ENCODE peak calls at places on chromosomes 6 and 20, in five cellular contexts. O is colonic mucosa; N is CD4-positive, CD25-positive, alpha-beta regulatory T cell; F is CD4-positive, alpha-beta memory T cell; V is pancreas. R is an unnamed sample.

GRCh38 chr20:44350567-44350966 is 4.9 kb upstream of the HNF4A start:
- DNase-seq in O (no peak), N (no peak), F (no peak), V (no peak), R (no peak)

GRCh38 chr20:46307139-46307998 is 929 bp downstream of the CDH22 start:
- DNase-seq in O (peak), N (peak), F (peak), V (peak), R (peak)

GRCh38 chr20:34491932-34492509 is 24.2 kb upstream of the DYNLRB1 start:
- DNase-seq in O (no peak), N (no peak), F (no peak), V (no peak), R (no peak)

GRCh38 chr6:26258199-26258977 is 106.6 kb upstream of the BTN3A2 start:
- DNase-seq in O (no peak), N (peak), F (no peak), V (no peak), R (no peak)

GRCh38 chr20:40532103-40532502 is 156.9 kb downstream of the MAFB start:
- DNase-seq in O (no peak), N (peak), F (no peak), V (no peak), R (no peak)

GRCh38 chr20:21681219-21681931 is 24.1 kb upstream of the PAX1 start:
- DNase-seq in O (no peak), N (no peak), F (no peak), V (no peak), R (no peak)

GRCh38 chr20:44850272-44850671 is 35.2 kb upstream of the YWHAB start:
- DNase-seq in O (peak), N (no peak), F (no peak), V (no peak), R (no peak)

GRCh38 chr6:169139179-169139971 is 114.3 kb downstream of the THBS2 start:
- DNase-seq in O (no peak), N (no peak), F (no peak), V (no peak), R (no peak)

GRCh38 chr6:107704377-107705013 is 119.6 kb downstream of the SCML4 start:
- DNase-seq in O (no peak), N (peak), F (peak), V (no peak), R (peak)

GRCh38 chr6:46491201-46491788 is at the start of gene RCAN2:
- DNase-seq in O (peak), N (peak), F (no peak), V (peak), R (no peak)

GRCh38 chr20:45937765-45938164 is 3.3 kb downstream of the PCIF1 start:
- DNase-seq in O (no peak), N (no peak), F (no peak), V (no peak), R (no peak)

GRCh38 chr6:13288481-13288880 is 39.9 kb downstream of the TBC1D7 start:
- DNase-seq in O (no peak), N (no peak), F (no peak), V (no peak), R (no peak)

GRCh38 chr20:44762466-44763140 is 16.9 kb downstream of the KCNK15 start:
- DNase-seq in O (no peak), N (no peak), F (no peak), V (no peak), R (no peak)

GRCh38 chr6:44668391-44668930 is 281.0 kb downstream of the CDC5L start:
- DNase-seq in O (peak), N (no peak), F (no peak), V (no peak), R (no peak)

GRCh38 chr6:112524071-112524470 is 176.9 kb downstream of the RFPL4B start:
- DNase-seq in O (no peak), N (no peak), F (no peak), V (no peak), R (no peak)

GRCh38 chr20:34114809-34115208 is 2.8 kb upstream of the EIF2S2 start:
- DNase-seq in O (no peak), N (no peak), F (no peak), V (no peak), R (no peak)

GRCh38 chr20:45011108-45011526 is 44.8 kb downstream of the STK4 start:
- DNase-seq in O (peak), N (peak), F (peak), V (no peak), R (peak)

GRCh38 chr20:14116037-14116436 is 120.7 kb downstream of the MACROD2 start:
- DNase-seq in O (no peak), N (no peak), F (no peak), V (no peak), R (no peak)

GRCh38 chr20:4519530-4519929 is 202.2 kb upstream of the PRND start:
- DNase-seq in O (peak), N (peak), F (no peak), V (no peak), R (no peak)

GRCh38 chr6:51541847-51542246 is 545.6 kb downstream of the PKHD1 start:
- DNase-seq in O (no peak), N (no peak), F (no peak), V (no peak), R (no peak)

GRCh38 chr6:7142228-7142801 is 34.6 kb downstream of the RREB1 start:
- DNase-seq in O (no peak), N (no peak), F (no peak), V (no peak), R (no peak)

GRCh38 chr6:158631678-158632537 is 12.6 kb downstream of the DYNLT1 start:
- DNase-seq in O (peak), N (no peak), F (no peak), V (no peak), R (no peak)

GRCh38 chr20:45896641-45897161 is 5.6 kb downstream of the CTSA start:
- DNase-seq in O (no peak), N (no peak), F (no peak), V (no peak), R (no peak)

GRCh38 chr6:84685983-84686584 is 78.3 kb downstream of the TBX18 start:
- DNase-seq in O (peak), N (peak), F (no peak), V (no peak), R (no peak)

GRCh38 chr20:56360133-56360898 is 1.5 kb downstream of the FAM210B start:
- DNase-seq in O (no peak), N (no peak), F (no peak), V (no peak), R (no peak)

DNA sequence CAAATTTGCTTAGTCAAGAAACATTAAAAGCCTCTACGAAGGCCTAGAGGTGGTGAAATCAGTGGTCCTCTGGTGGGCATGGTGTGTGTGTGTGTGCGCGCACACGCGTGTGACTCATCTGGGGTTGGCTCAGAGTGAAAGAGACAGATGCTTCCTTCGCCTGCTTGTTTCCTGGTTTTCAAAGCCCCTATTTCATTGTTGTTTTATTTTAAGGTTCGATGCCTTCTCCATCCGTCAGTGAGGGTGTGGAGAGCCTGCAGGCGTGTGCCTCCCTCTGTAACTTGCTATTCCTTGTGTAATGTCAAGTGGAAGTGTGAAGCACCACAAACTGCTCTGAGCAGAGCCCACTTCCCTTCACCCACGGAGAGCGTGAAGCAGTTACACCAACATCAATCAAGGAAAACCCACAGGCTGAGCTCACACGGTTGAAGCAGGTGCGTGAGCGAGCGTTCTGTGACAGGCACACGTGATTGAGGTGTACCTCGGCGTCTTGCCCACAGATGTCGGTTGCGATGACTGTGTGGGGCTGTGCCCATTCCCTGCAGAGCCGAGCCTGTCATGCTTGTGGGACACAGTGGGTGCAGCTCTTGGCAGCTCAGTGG is 233.9 kb downstream of the PRL start:
- DNase-seq in O (no peak), N (peak), F (peak), V (no peak), R (peak)
- H3K4me3 ChIP-seq in O (no peak), N (peak), F (no peak), V (no peak), R (peak)

GRCh38 chr6:36834576-36835293 is 4.5 kb downstream of the CPNE5 start:
- DNase-seq in O (no peak), N (no peak), F (no peak), V (no peak), R (no peak)
- H3K4me3 ChIP-seq in O (no peak), N (no peak), F (no peak), V (no peak), R (no peak)

GRCh38 chr20:8652396-8652795 is 416.5 kb upstream of the PLCB4 start:
- DNase-seq in O (no peak), N (no peak), F (no peak), V (no peak), R (no peak)

GRCh38 chr20:8642247-8642646 is 426.6 kb upstream of the PLCB4 start:
- DNase-seq in O (no peak), N (no peak), F (no peak), V (no peak), R (no peak)

GRCh38 chr20:8647868-8648495 is 420.9 kb upstream of the PLCB4 start:
- DNase-seq in O (peak), N (no peak), F (no peak), V (no peak), R (no peak)

GRCh38 chr20:8646026-8646425 is 422.9 kb upstream of the PLCB4 start:
- DNase-seq in O (no peak), N (no peak), F (no peak), V (no peak), R (no peak)

DNA sequence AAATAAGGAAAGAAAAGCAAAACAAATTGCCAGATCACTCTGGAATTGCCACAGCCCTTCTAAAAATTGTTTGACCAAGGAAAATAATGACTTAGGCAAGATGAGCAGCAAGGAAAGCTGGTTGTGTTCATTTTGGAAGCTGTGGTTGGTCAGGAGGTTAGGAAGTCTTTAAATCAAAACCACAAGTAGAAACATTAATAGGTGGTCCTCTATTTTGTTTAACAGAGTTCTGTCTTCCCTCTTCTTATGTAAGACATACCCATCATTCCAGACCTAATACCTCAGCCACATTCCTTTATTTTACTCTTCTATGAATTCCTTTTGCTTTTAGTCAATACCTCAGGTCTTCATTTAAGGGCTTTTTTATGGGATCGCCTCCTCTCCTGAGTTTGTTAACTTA is 422.2 kb upstream of the PLCB4 start:
- DNase-seq in O (no peak), N (no peak), F (no peak), V (no peak), R (no peak)
- H3K4me3 ChIP-seq in O (no peak), N (no peak), F (no peak), V (no peak), R (no peak)

DNA sequence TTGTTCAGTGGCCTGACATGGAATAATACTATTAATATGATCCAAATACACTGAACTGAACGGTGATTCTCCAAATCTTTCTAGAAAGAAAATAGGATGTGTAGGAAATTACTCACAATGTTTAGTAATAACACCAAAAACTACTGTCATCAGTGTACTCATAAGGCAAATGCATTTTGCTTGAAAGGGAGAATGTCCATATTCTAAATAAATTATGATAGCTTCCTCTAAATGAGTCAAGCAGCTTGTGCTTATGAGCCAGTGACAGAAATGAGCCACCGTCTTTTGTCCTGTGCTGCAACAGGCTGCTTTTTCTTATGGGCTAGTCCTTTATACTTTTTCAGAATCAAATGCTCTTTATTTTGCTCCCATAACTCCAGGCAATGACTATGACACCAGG is 4.5 kb upstream of the ZNF451 start:
- DNase-seq in O (no peak), N (no peak), F (no peak), V (no peak), R (no peak)
- H3K4me3 ChIP-seq in O (no peak), N (no peak), F (no peak), V (no peak), R (no peak)

GRCh38 chr20:57991211-57991841 is 237.1 kb downstream of the ANKRD60 start:
- DNase-seq in O (peak), N (no peak), F (no peak), V (peak), R (no peak)
- H3K4me3 ChIP-seq in O (no peak), N (no peak), F (no peak), V (no peak), R (no peak)

GRCh38 chr20:43189614-43190331 is at the start of gene PTPRT:
- DNase-seq in O (no peak), N (no peak), F (no peak), V (no peak), R (no peak)
- H3K4me3 ChIP-seq in O (no peak), N (no peak), F (no peak), V (no peak), R (no peak)

GRCh38 chr6:43276180-43277082 is 21.6 kb upstream of the SLC22A7 start:
- DNase-seq in O (peak), N (peak), F (peak), V (no peak), R (peak)

GRCh38 chr6:43277083-43277642 is 20.9 kb upstream of the SLC22A7 start:
- DNase-seq in O (no peak), N (no peak), F (no peak), V (no peak), R (no peak)

GRCh38 chr6:43275782-43276179 is 22.3 kb upstream of the SLC22A7 start:
- DNase-seq in O (no peak), N (peak), F (no peak), V (no peak), R (no peak)

GRCh38 chr6:43278524-43279078 is 19.5 kb upstream of the SLC22A7 start:
- DNase-seq in O (peak), N (no peak), F (no peak), V (no peak), R (no peak)

DNA sequence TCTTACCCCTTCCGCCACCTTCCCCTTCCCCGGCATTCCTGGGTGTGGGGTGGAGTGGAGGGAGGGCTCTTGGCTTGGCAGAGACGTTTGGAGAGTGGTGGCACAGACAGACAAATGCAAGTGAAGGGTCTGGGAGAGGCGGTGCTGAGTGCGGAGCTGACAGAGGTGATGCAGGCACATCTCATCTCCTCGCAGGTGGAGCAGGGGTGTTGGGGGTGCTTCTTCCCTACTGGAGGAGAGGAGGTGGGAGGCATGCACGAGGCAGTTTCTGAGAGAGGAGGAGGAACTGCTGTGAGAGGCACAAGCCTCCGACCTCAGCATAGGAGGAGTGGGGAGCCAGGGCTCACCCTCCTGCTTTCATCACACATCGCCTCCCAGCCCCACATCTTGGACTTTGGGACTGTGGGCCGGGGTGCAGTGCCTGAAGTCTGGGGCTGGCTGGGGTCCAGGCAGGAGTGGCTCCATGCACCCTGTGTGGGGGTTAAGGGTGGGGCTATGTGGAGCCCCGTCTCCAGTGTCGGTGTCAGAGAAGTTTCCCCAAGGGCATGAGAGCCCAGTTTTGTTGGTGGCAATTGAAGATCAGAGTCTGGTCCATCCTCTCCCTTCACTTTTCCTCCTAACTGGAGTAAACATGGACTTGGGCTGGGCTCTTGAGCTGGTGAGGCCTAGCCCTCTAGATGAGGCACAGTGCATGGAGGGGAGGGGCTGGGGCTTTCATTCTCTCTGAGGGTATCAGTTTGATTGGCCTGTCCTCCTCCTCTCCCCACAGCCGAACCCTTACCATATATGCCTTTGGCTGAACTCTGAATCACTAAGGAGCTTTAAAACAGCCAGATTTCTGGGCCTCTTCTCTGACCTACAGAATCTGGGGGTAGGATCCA is 20.2 kb upstream of the SLC22A7 start:
- DNase-seq in O (peak), N (no peak), F (no peak), V (no peak), R (no peak)
- H3K4me3 ChIP-seq in O (no peak), N (no peak), F (no peak), V (no peak), R (no peak)

DNA sequence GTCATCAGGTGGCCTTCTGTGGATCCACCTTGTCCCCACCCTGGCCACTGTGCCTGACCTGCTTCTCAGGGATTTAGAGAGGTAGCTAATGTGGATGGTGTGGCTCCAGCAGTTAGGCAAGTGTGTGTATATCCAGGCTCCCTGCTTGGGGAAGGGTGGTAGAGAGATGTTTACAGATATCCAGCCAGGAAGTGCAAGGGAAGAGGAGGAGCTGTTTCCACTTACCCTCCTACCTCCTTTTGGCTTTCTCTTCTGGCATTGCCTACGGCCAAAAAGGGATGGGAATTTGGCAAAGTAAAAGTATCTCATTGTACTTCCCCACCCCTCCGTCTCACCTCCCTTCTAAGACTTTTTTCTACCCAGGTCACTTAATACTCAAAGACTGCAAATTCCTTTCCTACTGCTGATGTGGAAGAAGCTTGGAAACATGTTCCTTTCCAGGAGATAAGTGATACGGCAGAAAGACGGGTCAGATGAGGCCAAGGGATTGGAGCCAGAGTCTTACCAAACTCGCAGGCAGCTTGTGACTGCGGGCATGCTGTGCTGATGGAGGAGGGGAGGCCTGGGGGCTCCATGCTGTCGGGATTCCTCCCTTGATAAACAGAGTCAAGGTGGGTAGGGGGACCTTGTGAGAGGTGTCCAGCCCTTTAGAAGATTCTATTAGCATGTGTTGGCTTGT is 253.4 kb downstream of the PRL start:
- DNase-seq in O (no peak), N (no peak), F (no peak), V (no peak), R (no peak)
- H3K4me3 ChIP-seq in O (no peak), N (no peak), F (no peak), V (no peak), R (no peak)

GRCh38 chr20:51731771-51732453 is 36.3 kb downstream of the ATP9A start:
- DNase-seq in O (no peak), N (no peak), F (no peak), V (no peak), R (no peak)
- H3K4me3 ChIP-seq in O (no peak), N (no peak), F (no peak), V (no peak), R (no peak)

DNA sequence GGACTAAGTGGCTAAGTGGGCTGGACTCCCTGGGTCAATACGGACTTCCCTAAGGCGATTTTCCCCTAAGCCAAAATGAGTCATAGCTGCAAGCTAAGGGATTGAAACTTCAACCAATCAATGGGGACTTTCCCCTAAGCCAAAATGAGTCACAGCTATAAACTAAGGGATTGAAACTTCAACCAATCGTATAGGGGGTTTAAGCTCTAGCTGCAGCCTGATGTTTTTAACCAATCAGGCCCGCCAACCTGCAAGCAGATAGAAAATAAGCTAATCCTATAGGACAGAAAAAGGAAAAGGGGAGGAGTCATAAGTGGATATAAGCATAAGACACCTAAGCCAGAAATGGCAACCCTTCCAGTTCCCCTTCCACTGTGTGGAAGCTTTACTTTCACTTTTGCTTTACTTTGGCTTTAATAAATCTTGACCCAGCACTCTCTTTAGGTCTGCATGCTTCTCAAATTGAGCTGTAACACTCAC is 655.0 kb upstream of the HS3ST5 start:
- DNase-seq in O (no peak), N (no peak), F (no peak), V (no peak), R (no peak)
- H3K4me3 ChIP-seq in O (no peak), N (no peak), F (no peak), V (no peak), R (no peak)

R was measured in CD8-positive, alpha-beta T cell.